ENCODE peak calls at places on chromosome 9, in four cellular contexts. One of them, this sample, is unnamed.

GRCh38 chr9:78595200-78595945 is 298.4 kb downstream of the PSAT1 start:
- DNase-seq in endothelial cell of umbilical vein: no peak
- DNase-seq in tibial artery: no peak
- DNase-seq in aorta: no peak
- DNase-seq in this sample: no peak

GRCh38 chr9:68574150-68574549 is 33.5 kb upstream of the TMEM252 start:
- DNase-seq in endothelial cell of umbilical vein: no peak
- DNase-seq in tibial artery: no peak
- DNase-seq in aorta: no peak
- DNase-seq in this sample: no peak

GRCh38 chr9:19127881-19128719 is 808 bp upstream of the PLIN2 start:
- DNase-seq in endothelial cell of umbilical vein: peak; percentile 59
- DNase-seq in tibial artery: peak; percentile 69
- DNase-seq in aorta: peak; percentile 80
- DNase-seq in this sample: peak; percentile 49

GRCh38 chr9:76629205-76629990 is 134.8 kb upstream of the PCA3 start:
- DNase-seq in endothelial cell of umbilical vein: no peak
- DNase-seq in tibial artery: no peak
- DNase-seq in aorta: no peak
- DNase-seq in this sample: no peak

GRCh38 chr9:132721661-132722060 is 51.4 kb downstream of the GTF3C4 start:
- DNase-seq in endothelial cell of umbilical vein: no peak
- DNase-seq in tibial artery: peak; percentile 28
- DNase-seq in aorta: no peak
- DNase-seq in this sample: no peak

GRCh38 chr9:18365651-18366050 is 108.3 kb upstream of the ADAMTSL1 start:
- DNase-seq in endothelial cell of umbilical vein: no peak
- DNase-seq in tibial artery: no peak
- DNase-seq in aorta: no peak
- DNase-seq in this sample: no peak

GRCh38 chr9:18905033-18905882 is 127.8 kb downstream of the SAXO1 start:
- DNase-seq in endothelial cell of umbilical vein: no peak
- DNase-seq in tibial artery: no peak
- DNase-seq in aorta: no peak
- DNase-seq in this sample: no peak

GRCh38 chr9:12469084-12469483 is 224.1 kb upstream of the TYRP1 start:
- DNase-seq in endothelial cell of umbilical vein: no peak
- DNase-seq in tibial artery: no peak
- DNase-seq in aorta: no peak
- DNase-seq in this sample: no peak

GRCh38 chr9:134666801-134667200 is 25.2 kb downstream of the COL5A1 start:
- DNase-seq in endothelial cell of umbilical vein: no peak
- DNase-seq in tibial artery: no peak
- DNase-seq in aorta: no peak
- DNase-seq in this sample: no peak
- H3K4me1 ChIP-seq in endothelial cell of umbilical vein: peaks cover 15% of the 10 kb centered on the region
- H3K4me1 ChIP-seq in tibial artery: peaks cover 69% of the 10 kb centered on the region
- H3K4me1 ChIP-seq in aorta: no peaks in the 10 kb centered on the region
- H3K4me1 ChIP-seq in this sample: peaks cover 30% of the 10 kb centered on the region

GRCh38 chr9:109110326-109111014 is 9.3 kb downstream of the TMEM245 start:
- DNase-seq in endothelial cell of umbilical vein: peak; percentile 89
- DNase-seq in tibial artery: no peak
- DNase-seq in aorta: no peak
- DNase-seq in this sample: no peak

GRCh38 chr9:109108318-109108717 is 11.4 kb downstream of the TMEM245 start:
- DNase-seq in endothelial cell of umbilical vein: peak; percentile 53
- DNase-seq in tibial artery: no peak
- DNase-seq in aorta: no peak
- DNase-seq in this sample: no peak

GRCh38 chr9:109109962-109110325 is 9.8 kb downstream of the TMEM245 start:
- DNase-seq in endothelial cell of umbilical vein: peak; percentile 36
- DNase-seq in tibial artery: no peak
- DNase-seq in aorta: no peak
- DNase-seq in this sample: no peak

GRCh38 chr9:109113239-109113638 is 6.5 kb downstream of the TMEM245 start:
- DNase-seq in endothelial cell of umbilical vein: peak; percentile 38
- DNase-seq in tibial artery: no peak
- DNase-seq in aorta: no peak
- DNase-seq in this sample: no peak

GRCh38 chr9:109107402-109108240 is 12.1 kb downstream of the TMEM245 start:
- DNase-seq in endothelial cell of umbilical vein: peak; percentile 82
- DNase-seq in tibial artery: no peak
- DNase-seq in aorta: no peak
- DNase-seq in this sample: no peak
- H3K4me1 ChIP-seq in endothelial cell of umbilical vein: peaks cover 52% of the 10 kb centered on the region
- H3K4me1 ChIP-seq in tibial artery: peaks cover 68% of the 10 kb centered on the region
- H3K4me1 ChIP-seq in aorta: peaks cover 3% of the 10 kb centered on the region
- H3K4me1 ChIP-seq in this sample: peaks cover 24% of the 10 kb centered on the region

GRCh38 chr9:138042146-138042545 is 164.6 kb downstream of the CACNA1B start:
- DNase-seq in endothelial cell of umbilical vein: no peak
- DNase-seq in tibial artery: no peak
- DNase-seq in aorta: no peak
- DNase-seq in this sample: no peak

GRCh38 chr9:138038244-138038671 is 160.7 kb downstream of the CACNA1B start:
- DNase-seq in endothelial cell of umbilical vein: no peak
- DNase-seq in tibial artery: no peak
- DNase-seq in aorta: no peak
- DNase-seq in this sample: no peak

GRCh38 chr9:138033950-138034349 is 156.4 kb downstream of the CACNA1B start:
- DNase-seq in endothelial cell of umbilical vein: no peak
- DNase-seq in tibial artery: peak; percentile 15
- DNase-seq in aorta: no peak
- DNase-seq in this sample: no peak

GRCh38 chr9:138040446-138041430 is 163.2 kb downstream of the CACNA1B start:
- DNase-seq in endothelial cell of umbilical vein: no peak
- DNase-seq in tibial artery: peak; percentile 25
- DNase-seq in aorta: no peak
- DNase-seq in this sample: peak; percentile 19

GRCh38 chr9:138037140-138037539 is 159.6 kb downstream of the CACNA1B start:
- DNase-seq in endothelial cell of umbilical vein: no peak
- DNase-seq in tibial artery: peak; percentile 25
- DNase-seq in aorta: no peak
- DNase-seq in this sample: no peak
- H3K4me1 ChIP-seq in endothelial cell of umbilical vein: no peaks in the 10 kb centered on the region
- H3K4me1 ChIP-seq in tibial artery: no peaks in the 10 kb centered on the region
- H3K4me1 ChIP-seq in aorta: no peaks in the 10 kb centered on the region
- H3K4me1 ChIP-seq in this sample: no peaks in the 10 kb centered on the region

DNA sequence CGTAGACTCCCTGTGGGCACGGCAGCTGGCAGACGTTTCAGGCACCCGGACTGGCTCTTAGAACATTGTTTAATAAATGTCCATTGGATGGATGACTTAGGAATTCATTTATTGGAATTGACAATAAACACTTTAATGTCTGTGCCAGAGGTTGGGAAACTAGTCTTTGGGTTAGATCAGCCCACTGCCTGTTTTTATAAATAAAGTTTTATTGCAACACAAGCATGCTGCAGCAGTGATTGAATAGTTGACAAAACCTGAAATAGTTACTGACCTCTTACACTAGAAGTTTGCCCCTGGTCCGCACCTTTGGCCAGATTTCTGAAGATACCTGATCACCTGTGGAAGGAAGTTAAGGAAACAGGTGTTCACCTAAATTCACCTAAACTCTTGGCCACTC is 51.6 kb downstream of the DMRT1 start:
- DNase-seq in endothelial cell of umbilical vein: no peak
- DNase-seq in tibial artery: no peak
- DNase-seq in aorta: no peak
- DNase-seq in this sample: no peak
- H3K4me1 ChIP-seq in endothelial cell of umbilical vein: no peaks in the 10 kb centered on the region
- H3K4me1 ChIP-seq in tibial artery: no peaks in the 10 kb centered on the region
- H3K4me1 ChIP-seq in aorta: no peaks in the 10 kb centered on the region
- H3K4me1 ChIP-seq in this sample: no peaks in the 10 kb centered on the region

GRCh38 chr9:34572628-34573027 is 16.9 kb downstream of the CNTFR start:
- DNase-seq in endothelial cell of umbilical vein: no peak
- DNase-seq in tibial artery: no peak
- DNase-seq in aorta: no peak
- DNase-seq in this sample: no peak

GRCh38 chr9:34573599-34574325 is 15.8 kb downstream of the CNTFR start:
- DNase-seq in endothelial cell of umbilical vein: no peak
- DNase-seq in tibial artery: no peak
- DNase-seq in aorta: no peak
- DNase-seq in this sample: peak; percentile 54

GRCh38 chr9:34570422-34571179 is 18.9 kb downstream of the CNTFR start:
- DNase-seq in endothelial cell of umbilical vein: no peak
- DNase-seq in tibial artery: no peak
- DNase-seq in aorta: no peak
- DNase-seq in this sample: no peak

GRCh38 chr9:34571180-34571800 is 18.2 kb downstream of the CNTFR start:
- DNase-seq in endothelial cell of umbilical vein: no peak
- DNase-seq in tibial artery: no peak
- DNase-seq in aorta: no peak
- DNase-seq in this sample: peak; percentile 76

DNA sequence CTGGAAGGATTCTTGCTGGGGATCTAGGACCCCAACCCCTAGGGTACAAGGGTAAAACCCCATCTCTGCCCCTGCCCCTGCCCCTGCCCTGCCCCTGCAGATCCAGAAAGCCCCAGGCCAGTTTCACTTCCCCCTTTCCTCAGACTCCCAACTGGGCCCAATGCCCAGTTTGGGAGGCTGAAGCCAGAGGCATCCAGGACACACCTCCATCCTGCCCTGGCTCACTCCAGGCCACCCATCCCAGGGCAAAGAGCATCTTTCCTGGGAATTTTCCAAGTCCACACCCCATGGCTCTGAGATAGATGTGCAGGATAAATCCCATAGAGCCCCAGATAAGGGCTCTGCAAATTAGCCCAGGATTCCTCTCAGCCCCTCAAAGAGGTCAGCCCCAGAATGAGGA is 17.4 kb downstream of the CNTFR start:
- DNase-seq in endothelial cell of umbilical vein: no peak
- DNase-seq in tibial artery: no peak
- DNase-seq in aorta: no peak
- DNase-seq in this sample: no peak
- H3K4me1 ChIP-seq in endothelial cell of umbilical vein: no peaks in the 10 kb centered on the region
- H3K4me1 ChIP-seq in tibial artery: no peaks in the 10 kb centered on the region
- H3K4me1 ChIP-seq in aorta: no peaks in the 10 kb centered on the region
- H3K4me1 ChIP-seq in this sample: no peaks in the 10 kb centered on the region

GRCh38 chr9:33165263-33166151 is 1.6 kb downstream of the B4GALT1 start:
- DNase-seq in endothelial cell of umbilical vein: peak; percentile 39
- DNase-seq in tibial artery: peak; percentile 78
- DNase-seq in aorta: no peak
- DNase-seq in this sample: no peak

GRCh38 chr9:33166263-33167083 is 663 bp downstream of the B4GALT1 start:
- DNase-seq in endothelial cell of umbilical vein: peak; percentile 40
- DNase-seq in tibial artery: peak; percentile 84
- DNase-seq in aorta: peak; percentile 89
- DNase-seq in this sample: peak; percentile 92

GRCh38 chr9:33167949-33168535 is 906 bp upstream of the B4GALT1 start:
- DNase-seq in endothelial cell of umbilical vein: no peak
- DNase-seq in tibial artery: no peak
- DNase-seq in aorta: no peak
- DNase-seq in this sample: no peak

GRCh38 chr9:33168941-33169544 is 1.9 kb upstream of the B4GALT1 start:
- DNase-seq in endothelial cell of umbilical vein: no peak
- DNase-seq in tibial artery: no peak
- DNase-seq in aorta: no peak
- DNase-seq in this sample: no peak

GRCh38 chr9:33167084-33167948 is at the start of gene B4GALT1:
- DNase-seq in endothelial cell of umbilical vein: peak; percentile 93
- DNase-seq in tibial artery: peak; percentile 98
- DNase-seq in aorta: peak; percentile 99
- DNase-seq in this sample: peak; percentile 100
- H3K4me1 ChIP-seq in endothelial cell of umbilical vein: peaks cover 37% of the 10 kb centered on the region
- H3K4me1 ChIP-seq in tibial artery: peaks cover 34% of the 10 kb centered on the region
- H3K4me1 ChIP-seq in aorta: peaks cover 18% of the 10 kb centered on the region
- H3K4me1 ChIP-seq in this sample: peaks cover 29% of the 10 kb centered on the region

DNA sequence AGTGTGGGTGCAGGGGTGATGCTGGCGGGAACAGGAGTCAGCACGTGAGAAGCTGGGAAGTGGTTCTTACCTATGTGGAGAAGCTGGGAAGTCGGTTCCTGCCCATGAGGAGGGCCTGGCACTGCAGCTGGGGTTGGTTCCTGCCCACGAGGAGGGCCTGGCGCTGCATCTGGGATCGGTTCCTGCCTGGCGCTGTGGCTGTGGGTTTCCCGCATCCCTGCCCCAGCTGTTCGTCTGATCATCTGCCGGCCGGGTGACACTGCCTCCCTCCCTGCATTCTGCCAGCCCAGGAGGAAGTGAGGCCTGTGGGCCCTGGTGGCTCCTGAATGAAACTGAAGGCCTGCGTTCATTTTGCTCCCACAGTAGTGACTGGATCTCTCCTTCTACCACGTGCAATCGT is 5.1 kb downstream of the OBP2A start:
- DNase-seq in endothelial cell of umbilical vein: no peak
- DNase-seq in tibial artery: peak; percentile 37
- DNase-seq in aorta: no peak
- DNase-seq in this sample: no peak
- H3K4me1 ChIP-seq in endothelial cell of umbilical vein: no peaks in the 10 kb centered on the region
- H3K4me1 ChIP-seq in tibial artery: no peaks in the 10 kb centered on the region
- H3K4me1 ChIP-seq in aorta: no peaks in the 10 kb centered on the region
- H3K4me1 ChIP-seq in this sample: no peaks in the 10 kb centered on the region

DNA sequence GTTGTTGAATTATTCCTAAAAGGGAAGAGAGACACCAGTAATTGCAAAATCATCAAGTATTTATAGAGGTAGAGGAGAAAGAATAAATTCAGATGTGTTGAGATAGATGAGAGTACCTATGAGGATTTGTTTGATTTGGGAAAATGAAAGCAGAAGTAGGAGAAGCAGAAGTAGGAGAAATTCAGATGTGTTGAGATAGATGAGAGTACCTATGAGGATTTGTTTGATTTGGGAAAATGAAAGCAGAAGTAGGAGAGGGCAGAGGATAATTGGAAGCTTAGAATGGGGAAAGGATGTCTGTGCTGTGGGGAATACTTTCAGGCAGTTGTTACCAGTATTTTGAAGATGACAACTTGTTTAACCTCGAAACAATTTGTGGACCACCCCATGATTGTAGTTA is 35.1 kb upstream of the ZCCHC7 start:
- DNase-seq in endothelial cell of umbilical vein: no peak
- DNase-seq in tibial artery: no peak
- DNase-seq in aorta: no peak
- DNase-seq in this sample: no peak
- H3K4me1 ChIP-seq in endothelial cell of umbilical vein: no peaks in the 10 kb centered on the region
- H3K4me1 ChIP-seq in tibial artery: peaks cover 34% of the 10 kb centered on the region
- H3K4me1 ChIP-seq in aorta: peaks cover 3% of the 10 kb centered on the region
- H3K4me1 ChIP-seq in this sample: no peaks in the 10 kb centered on the region